ENCODE peak calls at places on chromosomes 7 and 10, in four cellular contexts. F is sigmoid colon, M is prostate gland, Y is heart left ventricle. N is an unnamed sample. For H3K4me1, the result is how much of the 10 kb centered on the place peaks cover.

GRCh38 chr10:129719889-129720590 is 244.0 kb downstream of the EBF3 start:
- DNase-seq in F (peak), M (no peak), Y (no peak), N (no peak)

GRCh38 chr7:132065193-132065972 is 509.0 kb upstream of the PODXL start:
- DNase-seq in F (peak), M (no peak), Y (peak), N (peak)

GRCh38 chr7:2750054-2750453 is 62.1 kb downstream of the AMZ1 start:
- DNase-seq in F (no peak), M (no peak), Y (no peak), N (no peak)

GRCh38 chr10:46517541-46517940 is 38.9 kb downstream of the GPRIN2 start:
- DNase-seq in F (no peak), M (no peak), Y (no peak), N (no peak)

GRCh38 chr7:66747385-66748126 is 7.0 kb downstream of the RABGEF1 start:
- DNase-seq in F (no peak), M (no peak), Y (no peak), N (no peak)

GRCh38 chr7:27193335-27194001 is 6.4 kb downstream of the HOXA13 start:
- DNase-seq in F (no peak), M (peak), Y (no peak), N (no peak)

GRCh38 chr7:113087278-113087998 is 811 bp upstream of the GPR85 start:
- DNase-seq in F (no peak), M (no peak), Y (no peak), N (no peak)

GRCh38 chr10:24762161-24762924 is 38.7 kb upstream of the ARHGAP21 start:
- DNase-seq in F (no peak), M (no peak), Y (no peak), N (no peak)

GRCh38 chr7:92835140-92835850 is 1.1 kb downstream of the CDK6 start:
- DNase-seq in F (peak), M (peak), Y (peak), N (peak)

GRCh38 chr7:75966209-75966961 is 28.0 kb downstream of the TMEM120A start:
- DNase-seq in F (peak), M (no peak), Y (peak), N (no peak)

GRCh38 chr7:20777377-20778062 is 9.2 kb downstream of the SP8 start:
- DNase-seq in F (no peak), M (peak), Y (no peak), N (no peak)

GRCh38 chr7:157434701-157435100 is 97.9 kb downstream of the DNAJB6 start:
- DNase-seq in F (peak), M (no peak), Y (no peak), N (no peak)

GRCh38 chr10:61751599-61751998 is 88.9 kb downstream of the CABCOCO1 start:
- DNase-seq in F (no peak), M (no peak), Y (no peak), N (no peak)

GRCh38 chr7:143023047-143023446 is 3.9 kb downstream of the OR9A2 start:
- DNase-seq in F (no peak), M (no peak), Y (no peak), N (no peak)

GRCh38 chr7:77427996-77428603 is 12.0 kb upstream of the GSAP start:
- DNase-seq in F (no peak), M (no peak), Y (no peak), N (peak)

GRCh38 chr7:75575488-75576112 is 83.5 kb downstream of the SPDYE5 start:
- DNase-seq in F (no peak), M (no peak), Y (no peak), N (no peak)

GRCh38 chr10:51462076-51462779 is 237.2 kb downstream of the CSTF2T start:
- DNase-seq in F (no peak), M (no peak), Y (no peak), N (no peak)

GRCh38 chr10:88385601-88386203 is 197.4 kb downstream of the RNLS start:
- DNase-seq in F (peak), M (peak), Y (no peak), N (peak)

GRCh38 chr7:4073052-4073451 is 609.0 kb upstream of the FOXK1 start:
- DNase-seq in F (no peak), M (no peak), Y (no peak), N (no peak)

GRCh38 chr7:98358706-98359105 is 42.2 kb downstream of the BAIAP2L1 start:
- DNase-seq in F (no peak), M (no peak), Y (no peak), N (no peak)

GRCh38 chr7:90246184-90246583 is 1.2 kb downstream of the CFAP69 start:
- DNase-seq in F (peak), M (peak), Y (no peak), N (no peak)

GRCh38 chr7:33804261-33804660 is 101.1 kb upstream of the BMPER start:
- DNase-seq in F (no peak), M (no peak), Y (no peak), N (no peak)

GRCh38 chr10:114876602-114877300 is 55.2 kb downstream of the FHIP2A start:
- DNase-seq in F (peak), M (peak), Y (peak), N (peak)

GRCh38 chr7:157043745-157044144 is 33.3 kb upstream of the MNX1 start:
- DNase-seq in F (peak), M (no peak), Y (no peak), N (no peak)

GRCh38 chr7:96596120-96596826 is 113.4 kb downstream of the SEM1 start:
- DNase-seq in F (no peak), M (peak), Y (no peak), N (no peak)

GRCh38 chr10:102837230-102837721 is at the start of gene CYP17A1:
- DNase-seq in F (no peak), M (no peak), Y (peak), N (no peak)

GRCh38 chr10:120432209-120432608 is 24.8 kb upstream of the PLPP4 start:
- DNase-seq in F (no peak), M (no peak), Y (no peak), N (no peak)

GRCh38 chr7:143279186-143280098 is 5.3 kb upstream of the TMEM139 start:
- DNase-seq in F (no peak), M (peak), Y (no peak), N (no peak)

GRCh38 chr10:62681211-62681940 is 123.1 kb upstream of the ADO start:
- DNase-seq in F (no peak), M (no peak), Y (peak), N (peak)

GRCh38 chr10:69846252-69847000 is 44.7 kb downstream of the COL13A1 start:
- DNase-seq in F (no peak), M (no peak), Y (no peak), N (no peak)

GRCh38 chr7:45573636-45574470 is at the start of gene ADCY1:
- DNase-seq in F (no peak), M (no peak), Y (no peak), N (no peak)

GRCh38 chr7:90605055-90605454 is 8.9 kb downstream of the CDK14 start:
- DNase-seq in F (no peak), M (no peak), Y (no peak), N (no peak)

GRCh38 chr10:112973046-112973445 is 23.0 kb downstream of the TCF7L2 start:
- DNase-seq in F (peak), M (no peak), Y (no peak), N (no peak)

GRCh38 chr10:78358406-78358805 is 324.7 kb downstream of the RPS24 start:
- DNase-seq in F (no peak), M (no peak), Y (no peak), N (no peak)

GRCh38 chr7:54985405-54986360 is 33.1 kb upstream of the EGFR start:
- DNase-seq in F (no peak), M (no peak), Y (no peak), N (no peak)

GRCh38 chr10:74081192-74081803 is 69.3 kb downstream of the AP3M1 start:
- DNase-seq in F (peak), M (peak), Y (no peak), N (peak)

GRCh38 chr10:34047389-34047788 is 712.9 kb upstream of the NRP1 start:
- DNase-seq in F (no peak), M (no peak), Y (no peak), N (no peak)

GRCh38 chr10:804191-804781 is 114.8 kb upstream of the DIP2C start:
- DNase-seq in F (no peak), M (no peak), Y (no peak), N (no peak)

GRCh38 chr7:49255061-49255460 is 330.7 kb downstream of the CDC14C start:
- DNase-seq in F (no peak), M (no peak), Y (no peak), N (no peak)

GRCh38 chr7:16432425-16432731 is 11.0 kb upstream of the CRPPA start:
- DNase-seq in F (no peak), M (no peak), Y (no peak), N (no peak)
- TF ChIP-seq CTCF in F (no peak), M (no peak), Y (no peak), N (no peak)

DNA sequence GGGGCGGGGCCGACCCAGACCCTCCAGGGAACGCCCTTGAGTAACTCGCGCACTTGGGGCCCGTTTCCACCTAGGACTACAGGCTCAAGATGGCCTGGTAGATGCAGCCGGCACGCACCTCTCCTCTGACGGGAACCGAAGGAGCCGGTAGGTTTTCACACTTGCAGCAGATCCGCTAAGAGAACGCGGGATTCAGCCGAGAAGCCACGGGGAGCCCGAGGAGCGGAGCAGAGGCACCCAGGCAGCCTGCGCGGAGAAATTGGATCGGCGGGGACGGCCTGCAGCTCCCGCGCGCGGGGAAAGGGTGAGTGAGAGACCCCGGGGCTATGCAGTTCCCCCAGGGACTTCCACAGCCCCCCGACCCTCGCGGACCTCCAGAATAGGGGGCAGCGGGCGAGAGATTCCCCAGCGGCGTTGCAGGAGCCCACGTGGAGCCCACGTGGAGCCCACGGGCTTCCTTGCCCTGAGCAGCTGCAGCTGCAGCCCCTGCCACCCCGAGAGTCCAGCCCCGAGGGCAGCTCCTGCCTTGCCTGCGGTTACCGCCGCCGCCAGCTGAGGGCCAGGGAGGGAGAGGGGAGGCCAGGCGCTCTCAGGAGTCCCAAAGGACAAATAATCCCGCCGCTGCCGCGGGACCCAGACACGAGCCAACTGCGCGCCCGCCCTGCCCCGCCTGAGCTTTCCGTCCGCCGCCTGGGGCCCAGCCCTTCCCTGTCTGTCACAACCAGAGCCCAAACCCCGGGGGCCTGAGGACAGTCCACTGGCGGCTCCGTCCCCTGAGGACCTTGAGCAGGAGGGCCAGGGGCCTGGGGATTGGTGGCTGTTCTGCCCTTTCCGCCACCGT is 13.1 kb downstream of the IFT22 start:
- DNase-seq in F (peak), M (peak), Y (no peak), N (peak)
- H3K4me1 ChIP-seq in F (under half), M (under half), Y (under half), N (under half)

GRCh38 chr7:101020444-101020843 is 563 bp downstream of the MUC17 start:
- DNase-seq in F (no peak), M (no peak), Y (no peak), N (no peak)

GRCh38 chr7:101012931-101013330 is 7.0 kb upstream of the MUC17 start:
- DNase-seq in F (no peak), M (no peak), Y (no peak), N (no peak)

GRCh38 chr7:101015626-101016025 is 4.3 kb upstream of the MUC17 start:
- DNase-seq in F (no peak), M (no peak), Y (no peak), N (no peak)

GRCh38 chr7:101018271-101019167 is 1.4 kb upstream of the MUC17 start:
- DNase-seq in F (no peak), M (no peak), Y (no peak), N (no peak)

DNA sequence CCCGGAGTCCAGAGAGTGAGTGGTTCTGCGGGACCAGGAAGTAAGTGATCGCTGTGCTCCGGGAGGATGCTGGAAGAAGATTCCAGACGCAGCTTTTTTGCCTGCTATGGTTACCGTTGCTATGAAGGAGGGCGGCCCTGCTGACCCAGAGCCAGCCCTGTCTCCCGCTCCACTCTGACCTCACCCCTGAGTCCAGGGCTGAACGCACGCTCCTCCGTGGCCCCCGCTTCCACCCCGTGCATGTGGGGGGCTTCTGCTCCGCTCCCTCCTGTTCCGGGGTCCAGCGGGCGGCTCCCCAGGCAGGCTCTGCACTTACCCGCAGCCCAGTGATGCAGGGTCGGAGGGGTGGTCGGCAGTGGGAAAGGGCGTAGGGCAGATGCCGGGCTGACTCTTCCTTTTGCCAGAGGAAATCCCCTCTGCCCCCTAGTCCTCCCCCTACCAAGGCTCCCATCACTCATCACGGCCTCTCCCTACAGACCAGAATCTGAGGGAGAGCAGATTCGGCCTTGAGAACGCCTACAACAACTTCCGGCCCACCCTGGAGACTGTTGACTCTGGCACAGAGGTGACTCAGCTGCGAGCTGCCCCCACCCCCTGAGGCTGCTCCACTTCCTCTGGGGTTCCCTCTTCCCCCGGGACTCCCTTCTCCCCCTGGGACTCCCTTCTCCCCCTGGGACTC is 2.6 kb upstream of the MUC17 start:
- DNase-seq in F (peak), M (peak), Y (peak), N (peak)
- H3K4me3 ChIP-seq in F (peak), M (peak), Y (peak), N (peak)

DNA sequence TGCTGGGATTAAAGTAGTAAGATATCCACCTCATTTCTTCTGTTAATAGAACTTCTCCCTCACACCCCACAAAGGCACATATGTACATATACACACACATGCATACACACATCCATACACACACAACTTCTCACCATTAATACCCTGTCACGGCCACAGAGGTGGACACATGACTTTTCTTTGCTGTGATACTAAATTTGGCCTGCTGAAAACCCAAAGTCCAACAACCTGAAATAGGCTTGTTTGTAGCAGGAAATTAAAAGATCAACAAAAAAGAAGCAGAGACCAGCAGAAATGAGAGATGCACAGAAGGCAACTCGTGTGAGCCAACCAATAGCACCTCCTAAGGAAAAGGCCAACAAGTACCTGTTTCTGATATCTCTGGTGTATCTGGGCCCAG is 128.7 kb upstream of the PCGF5 start:
- DNase-seq in F (no peak), M (no peak), Y (no peak), N (no peak)
- TF ChIP-seq CTCF in F (no peak), M (no peak), Y (no peak), N (no peak)

DNA sequence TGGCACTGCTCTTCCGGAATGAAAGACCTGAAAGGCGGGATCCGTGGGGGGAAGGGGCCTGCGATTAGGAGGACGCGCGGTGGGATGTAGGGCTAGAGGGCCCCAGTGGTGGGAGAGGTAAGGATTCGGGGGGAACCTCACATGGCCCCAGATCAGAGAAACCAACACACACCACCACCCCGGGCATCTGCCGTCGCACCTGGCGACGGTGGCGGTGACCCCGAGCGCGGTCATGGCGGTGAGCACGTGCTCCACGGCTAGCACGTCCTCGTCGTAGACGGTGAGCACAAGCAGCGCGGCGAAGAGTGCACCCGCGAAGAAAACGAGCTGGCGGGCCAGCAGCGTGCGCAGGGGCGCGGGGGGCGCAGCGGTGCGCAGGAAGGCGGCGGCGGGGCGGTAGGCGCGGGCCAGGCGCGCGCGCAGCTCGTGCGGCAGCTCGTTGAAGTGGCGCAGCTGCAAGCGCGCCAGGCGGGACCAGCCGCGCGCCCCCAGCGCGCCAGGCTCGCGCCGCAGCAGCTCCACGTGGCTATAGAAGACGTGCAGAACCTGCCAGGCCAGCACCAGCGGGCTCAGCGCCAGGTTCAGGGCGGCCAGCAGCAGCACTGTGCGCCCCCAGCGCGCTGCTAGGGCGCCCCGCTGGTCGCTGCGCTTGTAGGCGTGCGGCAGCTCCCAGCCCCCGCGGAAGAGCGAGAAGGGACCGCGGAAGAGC is 5.7 kb downstream of the ATG9B start:
- DNase-seq in F (no peak), M (no peak), Y (no peak), N (no peak)
- H3K4me1 ChIP-seq in F (under half), M (under half), Y (under half), N (under half)

GRCh38 chr10:110067960-110068770 is 60.4 kb downstream of the ADD3 start:
- DNase-seq in F (no peak), M (no peak), Y (peak), N (no peak)
- H3K4me3 ChIP-seq in F (no peak), M (no peak), Y (no peak), N (no peak)

DNA sequence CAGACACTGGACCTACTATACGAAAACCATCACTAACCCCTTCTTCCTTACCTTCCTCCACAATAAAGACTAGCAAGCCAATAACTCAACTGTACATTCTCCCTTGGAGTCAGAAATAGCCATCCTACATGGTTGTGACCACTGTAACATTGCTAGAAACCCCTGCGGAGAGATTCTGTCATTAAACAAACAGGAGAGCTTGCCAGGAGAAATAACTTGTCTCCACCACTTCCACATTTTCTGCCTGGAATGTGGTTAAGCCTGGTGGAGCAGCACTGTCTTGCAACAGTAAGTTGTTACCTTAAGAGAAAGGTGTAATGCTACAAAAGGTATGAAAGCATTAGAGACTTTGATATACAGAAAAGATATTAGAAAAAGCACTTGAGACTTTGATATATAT is 45.8 kb downstream of the THSD7A start:
- DNase-seq in F (no peak), M (no peak), Y (no peak), N (no peak)
- TF ChIP-seq CTCF in F (no peak), M (no peak), Y (no peak), N (no peak)

GRCh38 chr7:123439186-123439585 is 95.2 kb downstream of the IQUB start:
- DNase-seq in F (no peak), M (no peak), Y (no peak), N (no peak)
- H3K4me1 ChIP-seq in F (under half), M (under half), Y (under half), N (under half)

GRCh38 chr7:139853576-139854511 is 24.8 kb downstream of the TBXAS1 start:
- DNase-seq in F (peak), M (peak), Y (no peak), N (peak)

GRCh38 chr7:139854803-139855497 is 25.9 kb downstream of the TBXAS1 start:
- DNase-seq in F (no peak), M (no peak), Y (no peak), N (no peak)

GRCh38 chr7:139850906-139851305 is 21.8 kb downstream of the TBXAS1 start:
- DNase-seq in F (no peak), M (no peak), Y (no peak), N (no peak)

GRCh38 chr7:139852482-139852845 is 23.4 kb downstream of the TBXAS1 start:
- DNase-seq in F (no peak), M (no peak), Y (no peak), N (no peak)

GRCh38 chr7:139851770-139852481 is 22.9 kb downstream of the TBXAS1 start:
- DNase-seq in F (no peak), M (no peak), Y (no peak), N (no peak)
- H3K4me3 ChIP-seq in F (no peak), M (no peak), Y (no peak), N (no peak)